ENCODE peak calls at places on chromosome 6, in six cellular contexts. J is psoas muscle; E is fibroblast of the aortic adventitia; N is stimulated activated naive CD4-positive, alpha-beta T cell; M is stimulated activated CD4-positive, alpha-beta T cell treated with anti-CD3 and anti-CD28 coated beads, TNF-alpha, amount 100 ng/mL, for 24 hours; K is AG04450. L is an unnamed sample.

GRCh38 chr6:36127462-36128016 is 2.8 kb upstream of the MAPK13 start:
- DNase-seq in E (peak), K (peak), J (peak), N (no peak), M (no peak), L (peak)

GRCh38 chr6:36985384-36985962 is 523 bp downstream of the MTCH1 start:
- DNase-seq in J (no peak), N (no peak), E (no peak), K (no peak), M (no peak), L (peak)

GRCh38 chr6:3019065-3019464 is 19.4 kb downstream of the NQO2 start:
- DNase-seq in N (no peak), E (no peak), M (no peak), K (no peak), J (no peak), L (no peak)

GRCh38 chr6:20402181-20403079 is 751 bp downstream of the E2F3 start:
- DNase-seq in K (no peak), E (no peak), N (peak), J (peak), M (peak), L (peak)

GRCh38 chr6:113856011-113856551 is 1.1 kb upstream of the MARCKS start:
- DNase-seq in K (no peak), J (no peak), M (no peak), N (no peak), E (peak), L (peak)

GRCh38 chr6:135983720-135984343 is 132.3 kb downstream of the PDE7B start:
- DNase-seq in N (no peak), E (peak), J (no peak), K (no peak), M (no peak), L (no peak)

GRCh38 chr6:16181429-16182359 is 52.8 kb downstream of the MYLIP start:
- DNase-seq in N (no peak), M (no peak), K (no peak), J (no peak), E (no peak), L (no peak)

GRCh38 chr6:111482236-111482958 is 621 bp downstream of the REV3L start:
- DNase-seq in K (no peak), N (peak), J (peak), E (peak), M (peak), L (peak)

GRCh38 chr6:7865811-7866210 is 44.8 kb downstream of the TXNDC5 start:
- DNase-seq in M (no peak), K (no peak), N (no peak), E (peak), J (no peak), L (no peak)

GRCh38 chr6:119137194-119138072 is 59.0 kb upstream of the FAM184A start:
- DNase-seq in J (no peak), M (no peak), K (no peak), N (no peak), E (peak), L (peak)

GRCh38 chr6:41053056-41053455 is at the start of gene APOBEC2:
- DNase-seq in J (peak), E (no peak), N (no peak), M (no peak), K (no peak), L (no peak)

GRCh38 chr6:160258346-160259142 is at the start of gene SLC22A2:
- DNase-seq in M (no peak), E (no peak), N (no peak), J (no peak), K (no peak), L (no peak)

GRCh38 chr6:206264-206663 is 86.0 kb upstream of the DUSP22 start:
- DNase-seq in E (no peak), M (no peak), N (no peak), K (no peak), J (no peak), L (no peak)

GRCh38 chr6:47292944-47293343 is 16.8 kb downstream of the TNFRSF21 start:
- DNase-seq in K (no peak), E (no peak), N (no peak), J (no peak), M (no peak), L (no peak)

GRCh38 chr6:40344566-40345185 is 242.5 kb downstream of the LRFN2 start:
- DNase-seq in M (no peak), J (no peak), N (no peak), K (no peak), E (no peak), L (no peak)

GRCh38 chr6:5619249-5619648 is 357.9 kb downstream of the FARS2 start:
- DNase-seq in M (no peak), N (peak), K (no peak), E (no peak), J (no peak), L (no peak)

GRCh38 chr6:131382646-131383045 is 190.4 kb upstream of the ARG1 start:
- DNase-seq in E (no peak), J (no peak), K (no peak), N (no peak), M (no peak), L (no peak)